ENCODE peak calls at places on chromosomes 3 and 15, in seven cellular contexts. A, V, G, N, X, S and U are unnamed samples.
A peak's percentile ranks its signal among the peaks of the same experiment; 100 is the strongest.

GRCh38 chr3:81274671-81275070 is 486.8 kb downstream of the GBE1 start:
- DNase-seq in S (no peak), V (no peak), A (no peak), G (no peak), N (no peak), X (peak; percentile 67), U (no peak)

GRCh38 chr3:122247825-122248185 is 64.3 kb downstream of the CASR start:
- DNase-seq in X (no peak), S (peak; percentile 22), A (no peak), N (no peak), V (peak; percentile 67), G (no peak), U (peak; percentile 18)

GRCh38 chr3:52526151-52526561 is 7.5 kb downstream of the NT5DC2 start:
- DNase-seq in A (no peak), X (no peak), G (no peak), V (no peak), N (no peak), S (peak; percentile 24), U (no peak)

GRCh38 chr15:71659730-71660067 is 150.7 kb upstream of the NR2E3 start:
- DNase-seq in N (no peak), X (no peak), V (no peak), G (no peak), S (no peak), A (no peak), U (no peak)

GRCh38 chr3:98434412-98434811 is 28.6 kb upstream of the OR5K1 start:
- DNase-seq in N (no peak), G (no peak), A (no peak), X (no peak), V (no peak), S (no peak), U (no peak)

GRCh38 chr3:171458056-171458856 is 1.9 kb downstream of the TNIK start:
- DNase-seq in G (no peak), V (peak; percentile 45), N (no peak), A (no peak), S (peak; percentile 13), X (no peak), U (no peak)

GRCh38 chr3:62361261-62361660 is 12.1 kb downstream of the FEZF2 start:
- DNase-seq in A (no peak), G (no peak), S (no peak), N (no peak), V (no peak), X (no peak), U (no peak)

GRCh38 chr3:127699098-127699945 is 26.6 kb downstream of the ABTB1 start:
- DNase-seq in S (peak; percentile 61), N (no peak), V (no peak), A (no peak), G (no peak), X (no peak), U (no peak)

GRCh38 chr3:146750196-146750595 is 145.1 kb upstream of the PLSCR5 start:
- DNase-seq in X (peak; percentile 61), A (no peak), N (no peak), S (no peak), V (no peak), G (peak; percentile 23), U (no peak)

GRCh38 chr15:67064607-67065530 is 533 bp upstream of the SMAD3 start:
- DNase-seq in N (peak; percentile 43), S (peak; percentile 73), A (no peak), X (no peak), V (peak; percentile 61), G (no peak), U (no peak)

GRCh38 chr3:128554100-128554464 is 61.1 kb upstream of the GATA2 start:
- DNase-seq in S (no peak), A (no peak), G (no peak), V (no peak), X (peak; percentile 80), N (no peak), U (no peak)

GRCh38 chr3:192869131-192870027 is 48.3 kb downstream of the MB21D2 start:
- DNase-seq in G (no peak), V (no peak), X (peak; percentile 60), N (no peak), S (no peak), A (no peak), U (no peak)

GRCh38 chr3:141643391-141643790 is 94.7 kb upstream of the RNF7 start:
- DNase-seq in A (no peak), G (peak; percentile 67), V (no peak), N (no peak), X (no peak), S (no peak), U (no peak)

GRCh38 chr3:126816956-126817777 is 113.1 kb downstream of the CHCHD6 start:
- DNase-seq in X (peak; percentile 35), S (no peak), V (no peak), N (no peak), G (no peak), A (no peak), U (no peak)

GRCh38 chr3:126549861-126550487 is 8.8 kb downstream of the C3orf22 start:
- DNase-seq in A (no peak), S (no peak), X (no peak), V (no peak), N (no peak), G (no peak), U (peak; percentile 5)

GRCh38 chr15:91942676-91943417 is 89.3 kb downstream of the SLCO3A1 start:
- DNase-seq in G (peak; percentile 23), A (no peak), N (peak; percentile 70), X (peak; percentile 95), S (peak; percentile 79), V (peak; percentile 18), U (no peak)

GRCh38 chr3:186057594-186057993 is 51.3 kb downstream of the ETV5 start:
- DNase-seq in A (no peak), X (peak; percentile 81), V (no peak), N (no peak), S (no peak), G (peak; percentile 81), U (no peak)

DNA sequence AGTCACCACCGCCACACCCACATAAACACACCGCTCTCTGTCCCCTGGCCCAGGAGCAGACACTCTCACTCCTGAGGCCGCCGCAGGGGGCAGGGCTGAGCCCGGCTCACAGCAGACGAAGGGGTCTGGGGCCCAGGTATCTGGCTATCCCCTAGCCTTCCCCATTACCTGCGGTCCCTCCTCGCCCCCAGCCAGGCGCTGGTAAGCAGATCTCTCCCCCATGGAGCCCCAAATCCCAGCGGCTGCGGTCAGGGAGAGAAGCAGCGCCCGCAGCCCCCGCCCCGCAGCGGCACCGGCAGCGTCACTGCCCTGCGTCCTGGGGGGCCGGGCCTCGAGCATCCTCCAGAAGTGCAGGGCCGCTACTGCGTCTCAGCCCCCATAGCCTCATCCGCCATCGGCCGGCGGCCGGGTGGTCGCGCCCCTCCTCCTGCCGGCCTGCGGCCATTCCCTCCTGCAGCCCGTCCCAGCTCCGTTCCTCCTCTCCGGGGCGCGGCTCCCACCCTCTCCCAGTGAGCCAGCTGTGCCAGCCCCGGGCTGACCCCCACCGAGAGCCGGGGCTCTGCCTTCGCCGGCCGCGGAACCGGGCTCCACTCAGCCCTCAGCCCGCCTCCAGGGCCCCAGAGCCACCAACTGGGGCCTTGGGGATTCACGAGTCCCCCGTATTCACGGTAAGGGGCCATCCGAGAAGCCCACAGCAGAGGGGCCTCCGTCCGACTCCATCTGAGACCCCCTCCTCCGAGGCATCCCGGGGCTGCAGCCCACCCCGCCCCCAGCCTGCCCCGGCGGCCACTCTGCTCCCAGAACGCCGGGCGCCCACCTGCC is 13.1 kb downstream of the TNK2 start:
- DNase-seq in X (no peak), N (no peak), V (peak; percentile 76), G (no peak), S (peak; percentile 64), A (no peak), U (peak; percentile 78)
- TF ChIP-seq CTCF in X (peak; percentile 13), N (no peak), V (peak; percentile 71), G (peak; percentile 68), S (no peak), A (no peak), U (no peak)

DNA sequence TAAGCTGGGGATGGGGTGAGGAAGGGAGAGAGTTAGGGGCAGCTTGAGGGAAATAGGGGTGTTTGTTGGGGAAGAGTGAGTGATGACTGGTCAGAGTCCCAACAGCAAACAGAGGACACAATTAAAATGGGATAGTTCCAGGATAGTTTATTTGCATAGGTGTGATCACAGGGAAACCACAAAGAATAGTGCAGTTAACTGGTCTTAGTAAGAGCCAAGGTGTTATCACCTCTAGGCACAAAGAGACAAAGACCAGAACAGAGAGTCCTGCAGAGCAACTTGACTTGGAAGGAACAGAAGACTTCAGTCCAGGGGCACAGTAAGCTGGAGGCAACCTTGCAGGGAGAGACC is 42.1 kb upstream of the DLG1 start:
- DNase-seq in G (no peak), A (no peak), S (no peak), N (no peak), X (no peak), V (no peak), U (no peak)
- H3K4me3 ChIP-seq in G (no peak overlapping the region), A (no peak overlapping the region), S (no peak overlapping the region), N (no peak overlapping the region), X (no peak overlapping the region), V (no peak overlapping the region), U (no peak overlapping the region)

GRCh38 chr15:40080847-40081246 is 27.8 kb downstream of the BMF start:
- DNase-seq in A (no peak), X (no peak), G (no peak), N (no peak), S (no peak), V (no peak), U (no peak)

GRCh38 chr15:40080104-40080503 is 28.6 kb downstream of the BMF start:
- DNase-seq in V (no peak), G (no peak), X (no peak), A (no peak), S (no peak), N (no peak), U (no peak)

GRCh38 chr15:40082195-40082868 is 26.3 kb downstream of the BMF start:
- DNase-seq in S (no peak), G (no peak), A (no peak), X (no peak), V (no peak), N (no peak), U (no peak)

GRCh38 chr15:40083756-40084101 is 24.9 kb downstream of the BMF start:
- DNase-seq in A (no peak), G (no peak), S (no peak), V (no peak), N (no peak), X (no peak), U (no peak)

DNA sequence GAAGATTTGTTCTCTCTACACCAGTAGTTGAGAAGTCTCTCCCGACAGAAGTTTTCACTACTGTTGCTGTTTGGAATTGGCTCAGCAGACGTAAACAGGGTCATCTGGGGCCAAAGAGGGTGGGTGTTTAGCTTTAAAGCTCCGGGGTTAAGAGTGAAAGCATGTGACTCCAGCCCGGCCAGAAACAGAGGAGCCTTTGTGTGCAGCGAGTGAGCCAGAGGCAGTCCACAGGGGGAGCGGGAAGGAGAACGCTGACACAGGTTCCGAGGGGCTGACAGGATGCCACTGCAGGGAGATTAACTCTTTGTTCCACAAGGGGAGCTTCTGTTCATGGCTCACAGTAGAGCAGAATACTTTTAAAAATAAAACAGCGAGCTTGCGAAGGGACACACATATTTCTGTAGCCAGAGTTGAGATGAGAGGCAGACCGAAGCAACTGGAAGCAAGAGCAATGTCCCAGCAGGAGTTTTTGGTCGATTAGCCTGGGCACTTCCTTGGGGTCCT is 26.9 kb downstream of the BMF start:
- DNase-seq in V (no peak), A (no peak), N (peak; percentile 71), G (no peak), S (peak; percentile 76), X (peak; percentile 86), U (peak; percentile 56)
- TF ChIP-seq CTCF in V (no peak), A (no peak), N (no peak), G (peak; percentile 4), S (no peak), X (no peak), U (no peak)

GRCh38 chr15:101167791-101168462 is 83.9 kb downstream of the CHSY1 start:
- DNase-seq in V (peak; percentile 26), X (peak; percentile 95), N (peak; percentile 23), S (peak; percentile 23), A (peak; percentile 84), G (no peak), U (peak; percentile 80)
- H3K4me3 ChIP-seq in V (no peak overlapping the region), X (no peak overlapping the region), N (no peak overlapping the region), S (no peak overlapping the region), A (no peak overlapping the region), G (no peak overlapping the region), U (peak overlapping the region; percentile 5)

GRCh38 chr15:45136378-45136764 is 6.6 kb downstream of the DUOX1 start:
- DNase-seq in G (no peak), N (no peak), X (no peak), A (no peak), S (no peak), V (no peak), U (no peak)
- TF ChIP-seq CTCF in G (peak; percentile 9), N (no peak), X (peak; percentile 26), A (no peak), S (no peak), V (no peak), U (no peak)